ENCODE peak calls at places on chromosomes 5 and 9, in seven cellular contexts. I is CD8-positive, alpha-beta memory T cell; D is naive thymus-derived CD4-positive, alpha-beta T cell; F is neuronal stem cell; K is tibial artery; H is stomach; V is psoas muscle. L is an unnamed sample.

GRCh38 chr5:174326372-174326771 is 280.9 kb downstream of the NSG2 start:
- DNase-seq in I (no peak), D (no peak), F (no peak), K (peak), H (no peak), V (no peak), L (no peak)

GRCh38 chr9:4386819-4387218 is 87.0 kb upstream of the GLIS3 start:
- DNase-seq in I (no peak), D (no peak), F (no peak), K (no peak), H (no peak), V (no peak), L (no peak)

GRCh38 chr5:109643951-109644350 is 45.8 kb upstream of the MAN2A1 start:
- DNase-seq in I (no peak), D (no peak), F (no peak), K (no peak), H (no peak), V (no peak), L (no peak)

GRCh38 chr9:137294684-137295312 is 7.3 kb downstream of the NRARP start:
- DNase-seq in I (no peak), D (no peak), F (no peak), K (no peak), H (no peak), V (no peak), L (no peak)

GRCh38 chr9:127555830-127556820 is 56.0 kb upstream of the STXBP1 start:
- DNase-seq in I (peak), D (peak), F (no peak), K (peak), H (peak), V (peak), L (no peak)

GRCh38 chr5:176446884-176447537 is 1.2 kb upstream of the FAF2 start:
- DNase-seq in I (no peak), D (no peak), F (peak), K (peak), H (no peak), V (no peak), L (no peak)

GRCh38 chr5:61228691-61229280 is 66.5 kb upstream of the SMIM15 start:
- DNase-seq in I (no peak), D (no peak), F (no peak), K (no peak), H (no peak), V (no peak), L (peak)

GRCh38 chr9:105908069-105908468 is 213.7 kb downstream of the TMEM38B start:
- DNase-seq in I (no peak), D (no peak), F (no peak), K (no peak), H (no peak), V (no peak), L (no peak)

GRCh38 chr5:107864793-107865192 is 194.1 kb upstream of the EFNA5 start:
- DNase-seq in I (no peak), D (no peak), F (no peak), K (no peak), H (no peak), V (no peak), L (no peak)

GRCh38 chr5:68747077-68747420 is 346.8 kb upstream of the SLC30A5 start:
- DNase-seq in I (no peak), D (no peak), F (no peak), K (no peak), H (no peak), V (no peak), L (no peak)

GRCh38 chr5:173035904-173036707 is 20.0 kb upstream of the CREBRF start:
- DNase-seq in I (no peak), D (peak), F (no peak), K (no peak), H (no peak), V (no peak), L (peak)

GRCh38 chr9:34650816-34651215 is 1.2 kb upstream of the IL11RA start:
- DNase-seq in I (no peak), D (no peak), F (no peak), K (no peak), H (no peak), V (no peak), L (no peak)

GRCh38 chr5:77882670-77883257 is 106.6 kb upstream of the TBCA start:
- DNase-seq in I (no peak), D (no peak), F (no peak), K (no peak), H (no peak), V (no peak), L (no peak)

GRCh38 chr9:119164716-119165115 is 204.5 kb downstream of the BRINP1 start:
- DNase-seq in I (no peak), D (no peak), F (no peak), K (no peak), H (no peak), V (no peak), L (peak)

GRCh38 chr5:40022057-40022456 is 597.3 kb upstream of the DAB2 start:
- DNase-seq in I (no peak), D (no peak), F (no peak), K (no peak), H (no peak), V (no peak), L (no peak)

GRCh38 chr5:143229426-143229895 is 174.0 kb downstream of the NR3C1 start:
- DNase-seq in I (peak), D (peak), F (no peak), K (no peak), H (no peak), V (no peak), L (no peak)

GRCh38 chr9:14652729-14653377 is 40.4 kb downstream of the ZDHHC21 start:
- DNase-seq in I (no peak), D (no peak), F (peak), K (no peak), H (no peak), V (no peak), L (peak)

GRCh38 chr9:70679845-70680244 is 265.4 kb upstream of the KLF9 start:
- DNase-seq in I (no peak), D (no peak), F (no peak), K (no peak), H (no peak), V (no peak), L (peak)

GRCh38 chr9:19471737-19472648 is 63.2 kb downstream of the ACER2 start:
- DNase-seq in I (peak), D (peak), F (peak), K (peak), H (peak), V (peak), L (peak)

GRCh38 chr5:151095341-151096000 is 14.6 kb upstream of the TNIP1 start:
- DNase-seq in I (no peak), D (no peak), F (no peak), K (no peak), H (peak), V (no peak), L (no peak)

GRCh38 chr5:139723986-139724587 is 71.5 kb upstream of the PSD2 start:
- DNase-seq in I (no peak), D (no peak), F (no peak), K (no peak), H (no peak), V (no peak), L (no peak)

GRCh38 chr9:18947772-18948391 is 85.1 kb downstream of the SAXO1 start:
- DNase-seq in I (no peak), D (no peak), F (no peak), K (no peak), H (no peak), V (no peak), L (no peak)

GRCh38 chr9:133788819-133789733 is 50.9 kb upstream of the SARDH start:
- DNase-seq in I (no peak), D (no peak), F (no peak), K (no peak), H (peak), V (peak), L (no peak)

GRCh38 chr5:37494756-37495155 is 115.6 kb downstream of the WDR70 start:
- DNase-seq in I (no peak), D (no peak), F (no peak), K (no peak), H (peak), V (no peak), L (peak)

GRCh38 chr5:103890313-103890712 is 327.7 kb upstream of the NUDT12 start:
- DNase-seq in I (no peak), D (no peak), F (no peak), K (no peak), H (no peak), V (no peak), L (no peak)

GRCh38 chr9:81717747-81718077 is 28.4 kb upstream of the TLE1 start:
- DNase-seq in I (no peak), D (no peak), F (no peak), K (no peak), H (no peak), V (no peak), L (no peak)

GRCh38 chr5:141850183-141850768 is 27.9 kb downstream of the PCDH1 start:
- DNase-seq in I (no peak), D (no peak), F (peak), K (no peak), H (no peak), V (no peak), L (no peak)

GRCh38 chr5:170552486-170553122 is 48.8 kb downstream of the KCNIP1 start:
- DNase-seq in I (no peak), D (no peak), F (peak), K (peak), H (peak), V (peak), L (no peak)

GRCh38 chr9:133934512-133935221 is 57.5 kb downstream of the VAV2 start:
- DNase-seq in I (no peak), D (no peak), F (no peak), K (no peak), H (no peak), V (no peak), L (no peak)

GRCh38 chr9:90331826-90332575 is 310.6 kb downstream of the DIRAS2 start:
- DNase-seq in I (no peak), D (no peak), F (no peak), K (no peak), H (no peak), V (no peak), L (peak)

GRCh38 chr9:36896296-36896695 is 137.8 kb downstream of the PAX5 start:
- DNase-seq in I (no peak), D (no peak), F (no peak), K (no peak), H (no peak), V (no peak), L (no peak)

GRCh38 chr5:95759634-95760033 is 28.5 kb downstream of the RHOBTB3 start:
- DNase-seq in I (no peak), D (no peak), F (no peak), K (no peak), H (no peak), V (no peak), L (no peak)

GRCh38 chr9:26945591-26945990 is 1.5 kb downstream of the PLAA start:
- DNase-seq in I (no peak), D (no peak), F (no peak), K (no peak), H (no peak), V (no peak), L (no peak)

DNA sequence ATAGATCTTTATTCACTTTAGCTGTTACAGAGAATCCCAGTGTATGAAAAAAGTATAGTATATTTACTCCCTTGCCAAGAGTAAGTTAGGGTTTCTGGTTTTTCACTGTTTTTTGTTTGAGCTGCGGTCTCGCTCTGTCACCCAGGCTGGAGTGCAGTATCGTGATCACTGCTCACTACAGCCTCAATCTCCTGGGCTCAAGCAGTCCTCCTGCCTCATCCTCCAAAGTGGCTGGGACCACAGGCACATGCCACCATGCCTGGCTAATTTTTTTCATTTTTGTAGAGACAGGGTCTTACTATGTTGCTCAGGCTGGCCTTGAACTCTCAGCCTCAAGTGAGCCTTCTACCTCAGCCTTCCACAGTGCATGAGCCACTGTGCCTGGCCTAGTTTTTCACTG is 3.0 kb downstream of the RAI14 start:
- DNase-seq in I (no peak), D (no peak), F (no peak), K (no peak), H (no peak), V (no peak), L (no peak)
- H3K4me3 ChIP-seq in I (no peak), D (no peak), F (no peak), K (no peak), H (no peak), V (no peak), L (no peak)

GRCh38 chr9:120921751-120922181 is 4.8 kb downstream of the TRAF1 start:
- DNase-seq in I (no peak), D (no peak), F (no peak), K (no peak), H (no peak), V (no peak), L (no peak)
- H3K4me3 ChIP-seq in I (peak), D (peak), F (no peak), K (no peak), H (no peak), V (no peak), L (no peak)

GRCh38 chr9:120702075-120702474 is 12.2 kb downstream of the MEGF9 start:
- DNase-seq in I (no peak), D (no peak), F (no peak), K (no peak), H (no peak), V (no peak), L (no peak)
- H3K4me3 ChIP-seq in I (no peak), D (no peak), F (no peak), K (no peak), H (no peak), V (no peak), L (no peak)

DNA sequence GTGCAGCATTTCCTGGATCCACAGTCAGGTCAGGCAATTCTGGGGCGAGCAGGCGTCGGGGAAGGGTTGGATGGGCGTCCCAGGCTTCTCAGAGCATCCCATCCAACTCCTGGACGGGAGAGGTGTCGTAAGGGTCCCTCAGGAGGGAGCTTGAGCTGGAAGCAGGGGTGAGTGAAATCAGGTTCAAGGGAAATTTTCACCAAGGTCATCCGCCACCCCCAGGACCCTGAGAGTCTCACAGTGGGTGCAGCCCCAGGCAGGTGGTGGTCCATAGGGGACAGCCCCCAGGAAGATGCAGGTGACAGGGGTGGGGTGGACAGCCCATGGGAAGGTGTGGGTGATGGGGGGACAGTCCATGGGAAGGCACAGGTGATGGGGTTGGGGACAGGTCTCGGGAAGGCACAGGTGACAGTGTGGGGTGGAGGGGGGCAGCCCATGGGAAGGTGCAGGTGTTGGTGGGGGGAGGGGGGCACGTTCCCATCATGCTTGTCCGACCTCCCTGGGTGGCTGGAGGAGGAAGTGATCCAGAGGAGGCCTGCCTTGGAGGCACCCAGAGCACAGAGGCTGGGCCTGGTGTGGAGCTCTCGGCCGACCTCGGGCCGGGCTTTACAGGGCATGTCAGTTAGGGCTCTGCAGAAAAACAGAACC is 48.9 kb downstream of the AHRR start:
- DNase-seq in I (no peak), D (peak), F (no peak), K (peak), H (peak), V (no peak), L (no peak)
- H3K4me3 ChIP-seq in I (no peak), D (no peak), F (no peak), K (no peak), H (no peak), V (no peak), L (no peak)

GRCh38 chr5:134444941-134445471 is 33.3 kb upstream of the CDKN2AIPNL start:
- DNase-seq in I (no peak), D (no peak), F (no peak), K (no peak), H (no peak), V (no peak), L (no peak)
- H3K4me3 ChIP-seq in I (no peak), D (no peak), F (no peak), K (no peak), H (no peak), V (no peak), L (no peak)

GRCh38 chr9:121067655-121068054 is 7.1 kb upstream of the CNTRL start:
- DNase-seq in I (no peak), D (no peak), F (no peak), K (no peak), H (no peak), V (no peak), L (no peak)

GRCh38 chr9:121074370-121075250 is at the start of gene CNTRL:
- DNase-seq in I (peak), D (peak), F (peak), K (peak), H (peak), V (peak), L (no peak)

GRCh38 chr9:121075251-121076036 is 689 bp downstream of the CNTRL start:
- DNase-seq in I (no peak), D (no peak), F (no peak), K (no peak), H (no peak), V (no peak), L (no peak)

GRCh38 chr9:121073038-121073437 is 1.7 kb upstream of the CNTRL start:
- DNase-seq in I (no peak), D (no peak), F (no peak), K (peak), H (peak), V (peak), L (no peak)

GRCh38 chr9:121071356-121071755 is 3.4 kb upstream of the CNTRL start:
- DNase-seq in I (no peak), D (no peak), F (no peak), K (no peak), H (no peak), V (no peak), L (no peak)
- H3K4me3 ChIP-seq in I (peak), D (peak), F (no peak), K (peak), H (peak), V (peak), L (no peak)

DNA sequence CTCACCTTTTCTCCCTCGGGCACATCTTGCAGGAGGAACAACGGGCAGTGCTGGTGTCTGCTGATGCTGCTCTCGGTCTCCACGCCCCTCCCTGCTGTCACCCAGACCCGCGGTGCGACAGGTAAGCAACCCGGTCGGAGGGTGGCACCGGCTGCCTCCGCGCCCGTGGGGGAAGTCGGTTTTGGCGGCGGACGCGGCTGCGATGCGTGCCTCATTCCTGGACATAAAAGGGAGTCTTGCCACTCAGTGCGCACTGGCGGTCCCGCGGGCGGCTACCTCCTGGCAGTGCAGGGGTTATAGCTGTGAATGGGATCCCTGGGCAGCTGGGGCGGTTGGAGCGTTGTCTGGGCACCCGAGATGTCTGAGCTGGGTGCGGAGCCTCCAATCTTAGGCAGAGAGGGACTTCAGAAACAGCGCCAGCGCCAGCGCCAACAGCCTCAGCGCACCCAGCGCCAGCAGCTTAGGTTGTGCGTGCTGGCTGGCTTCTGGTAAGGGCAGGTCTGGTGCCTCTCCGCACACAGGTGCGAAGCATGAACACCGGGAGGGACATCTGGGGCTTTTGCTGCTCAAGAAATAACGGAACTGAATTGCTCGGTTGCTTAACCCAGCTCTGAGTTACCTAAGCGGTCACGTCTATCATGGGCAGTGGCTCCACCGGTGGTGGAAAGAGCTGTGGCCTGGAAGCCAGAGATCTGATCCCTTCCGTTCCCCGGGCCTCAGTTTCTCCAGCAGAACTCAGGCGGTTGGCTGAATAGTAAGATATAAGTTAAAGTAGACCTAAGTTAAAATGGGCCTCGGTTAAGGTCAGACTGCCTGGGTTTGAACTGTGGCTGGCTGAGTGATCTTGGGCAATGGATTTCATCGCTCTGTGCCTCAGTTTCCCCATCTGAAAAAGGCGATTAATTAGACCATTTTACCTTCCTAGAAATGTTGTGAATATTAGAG is 695 bp downstream of the COL15A1 start:
- DNase-seq in I (no peak), D (no peak), F (peak), K (peak), H (no peak), V (no peak), L (no peak)
- H3K4me3 ChIP-seq in I (no peak), D (no peak), F (peak), K (peak), H (peak), V (peak), L (no peak)